ENCODE peak calls at places on chromosomes 12 and 14, in four cellular contexts. Q, Z, H and M are unnamed samples.

GRCh38 chr12:59452259-59452658 is 143.6 kb upstream of the SLC16A7 start:
- DNase-seq in H (no peak), Z (peak), Q (peak), M (no peak)

GRCh38 chr12:15716566-15716965 is 72.6 kb downstream of the EPS8 start:
- DNase-seq in Q (peak), H (no peak), Z (no peak), M (no peak)

GRCh38 chr12:118641249-118641648 is 264.9 kb downstream of the SUDS3 start:
- DNase-seq in H (no peak), Q (no peak), Z (no peak), M (no peak)

GRCh38 chr12:47808049-47808448 is 11.7 kb downstream of the HDAC7 start:
- DNase-seq in Q (no peak), Z (no peak), H (peak), M (no peak)

GRCh38 chr14:71228711-71229110 is 321.5 kb downstream of the PCNX1 start:
- DNase-seq in H (no peak), Z (peak), Q (no peak), M (no peak)

GRCh38 chr12:128387811-128388422 is 120.9 kb downstream of the TMEM132C start:
- DNase-seq in Z (no peak), Q (no peak), H (no peak), M (no peak)

GRCh38 chr12:132866251-132866828 is 21.1 kb downstream of the CHFR start:
- DNase-seq in H (no peak), Q (peak), Z (peak), M (no peak)

GRCh38 chr14:72722201-72722785 is 171.6 kb downstream of the DPF3 start:
- DNase-seq in Z (no peak), Q (no peak), H (no peak), M (no peak)

GRCh38 chr14:42222924-42223471 is 616.3 kb downstream of the LRFN5 start:
- DNase-seq in H (no peak), Z (peak), Q (peak), M (peak)

GRCh38 chr12:76927170-76927784 is 48.5 kb upstream of the CSRP2 start:
- DNase-seq in Q (peak), H (no peak), Z (peak), M (no peak)

GRCh38 chr14:93318927-93319326 is 13.9 kb downstream of the BTBD7 start:
- DNase-seq in H (no peak), Z (no peak), Q (no peak), M (no peak)

GRCh38 chr12:32482226-32482625 is 82.9 kb downstream of the FGD4 start:
- DNase-seq in Q (no peak), H (no peak), Z (no peak), M (no peak)

GRCh38 chr12:111792155-111792876 is 25.6 kb downstream of the ALDH2 start:
- DNase-seq in Z (no peak), H (no peak), Q (peak), M (no peak)

GRCh38 chr14:53956427-53957201 is at the start of gene BMP4:
- DNase-seq in H (no peak), Z (no peak), Q (peak), M (peak)

GRCh38 chr14:71675902-71676291 is 256.3 kb upstream of the RGS6 start:
- DNase-seq in Q (no peak), Z (peak), H (no peak), M (no peak)

GRCh38 chr12:3271639-3272038 is 194.5 kb downstream of the TSPAN9 start:
- DNase-seq in H (no peak), Q (no peak), Z (no peak), M (no peak)

GRCh38 chr14:92447416-92448197 is 66.0 kb upstream of the RIN3 start:
- DNase-seq in H (no peak), Q (no peak), Z (no peak), M (no peak)

GRCh38 chr12:78035913-78036658 is 205.4 kb downstream of the NAV3 start:
- DNase-seq in Z (peak), H (no peak), Q (peak), M (no peak)

GRCh38 chr12:120394483-120395367 is 25.8 kb upstream of the MSI1 start:
- DNase-seq in H (no peak), Q (no peak), Z (peak), M (no peak)

GRCh38 chr12:6559500-6559899 is 3.7 kb upstream of the IFFO1 start:
- DNase-seq in Z (no peak), Q (no peak), H (no peak), M (no peak)

GRCh38 chr12:122126713-122127597 is 47.1 kb downstream of the IL31 start:
- DNase-seq in H (no peak), Q (no peak), Z (no peak), M (no peak)

GRCh38 chr12:96248532-96248931 is 54.4 kb downstream of the ELK3 start:
- DNase-seq in Q (no peak), H (no peak), Z (no peak), M (no peak)

GRCh38 chr14:71855399-71856036 is 76.7 kb upstream of the RGS6 start:
- DNase-seq in Q (peak), Z (peak), H (peak), M (peak)

GRCh38 chr14:38481939-38482678 is 226.2 kb upstream of the CLEC14A start:
- DNase-seq in Z (no peak), H (no peak), Q (peak), M (peak)

GRCh38 chr14:102316746-102317563 is 2.6 kb upstream of the ZNF839 start:
- DNase-seq in Z (peak), H (peak), Q (peak), M (peak)

GRCh38 chr12:104526320-104526719 is 69.6 kb downstream of the CHST11 start:
- DNase-seq in H (no peak), Z (no peak), Q (no peak), M (no peak)

GRCh38 chr12:110846615-110847566 is at the start of gene CCDC63:
- DNase-seq in H (no peak), Q (peak), Z (no peak), M (peak)

GRCh38 chr14:91363776-91364523 is 53.7 kb downstream of the CCDC88C start:
- DNase-seq in Q (no peak), Z (no peak), H (no peak), M (no peak)

GRCh38 chr14:34794217-34794616 is 79.8 kb upstream of the CFL2 start:
- DNase-seq in H (no peak), Z (no peak), Q (no peak), M (no peak)

GRCh38 chr14:77603654-77604270 is 12.7 kb downstream of the SPTLC2 start:
- DNase-seq in Q (peak), H (no peak), Z (no peak), M (no peak)

GRCh38 chr14:106277503-106277902 is 751.1 kb downstream of the TMEM121 start:
- DNase-seq in Q (no peak), Z (no peak), H (no peak), M (no peak)

GRCh38 chr12:75208851-75209781 is 523 bp downstream of the KCNC2 start:
- DNase-seq in Z (peak), Q (peak), H (no peak), M (peak)

GRCh38 chr12:131242741-131243496 is 289.2 kb downstream of the ADGRD1 start:
- DNase-seq in Q (no peak), H (no peak), Z (no peak), M (no peak)

GRCh38 chr12:82896979-82897378 is 210.3 kb downstream of the TMTC2 start:
- DNase-seq in Q (no peak), Z (peak), H (no peak), M (peak)
- TF ChIP-seq CTCF in Q (no peak), Z (peak), H (no peak), M (no peak)

GRCh38 chr12:57069522-57069921 is 9.1 kb downstream of the NEMP1 start:
- DNase-seq in Z (peak), Q (peak), H (peak), M (peak)
- TF ChIP-seq CTCF in Z (peak), Q (peak), H (peak), M (peak)

GRCh38 chr14:33636715-33637114 is 314.2 kb downstream of the EGLN3 start:
- DNase-seq in H (no peak), Z (no peak), Q (no peak), M (no peak)

GRCh38 chr14:33629721-33630287 is 321.1 kb downstream of the EGLN3 start:
- DNase-seq in Q (no peak), H (no peak), Z (no peak), M (no peak)

GRCh38 chr14:33634631-33635030 is 316.2 kb downstream of the EGLN3 start:
- DNase-seq in H (no peak), Q (no peak), Z (peak), M (no peak)

GRCh38 chr14:33631021-33631420 is 319.9 kb downstream of the EGLN3 start:
- DNase-seq in H (no peak), Z (no peak), Q (no peak), M (no peak)
- TF ChIP-seq CTCF in H (no peak), Z (no peak), Q (no peak), M (no peak)

GRCh38 chr12:115571446-115571845 is 706.0 kb downstream of the MED13L start:
- DNase-seq in H (no peak), Z (no peak), Q (no peak), M (no peak)
- TF ChIP-seq CTCF in H (no peak), Z (no peak), Q (no peak), M (no peak)

DNA sequence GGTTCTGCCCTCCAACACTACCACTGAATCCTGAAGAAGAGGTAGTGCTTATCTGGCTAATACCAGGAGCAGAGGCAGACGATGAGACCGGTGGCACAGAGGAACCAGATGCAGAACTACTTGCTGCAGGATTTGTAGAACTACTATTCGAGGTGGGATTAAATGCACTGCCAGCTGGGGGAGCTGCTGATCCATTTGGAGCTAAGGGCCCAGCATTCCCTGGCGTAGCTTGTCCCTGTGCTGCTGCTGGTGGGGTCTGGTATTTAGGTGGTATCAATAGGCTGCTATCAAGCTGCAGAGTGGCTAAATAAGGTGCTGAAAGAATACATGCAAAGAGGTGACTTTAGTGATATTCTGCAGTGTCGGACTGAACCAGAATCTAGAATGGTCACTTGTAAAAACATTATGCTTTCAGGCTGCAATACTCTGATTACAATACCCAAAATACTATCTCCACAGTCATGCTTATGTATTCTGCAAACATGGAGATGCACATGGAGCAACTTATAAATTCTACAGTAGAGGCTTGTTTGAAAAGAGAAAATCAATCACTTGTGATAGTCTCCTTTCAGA is 294.2 kb downstream of the MED13L start:
- DNase-seq in H (no peak), Z (no peak), Q (no peak), M (no peak)
- TF ChIP-seq CTCF in H (no peak), Z (peak), Q (peak), M (peak)

GRCh38 chr12:51520576-51521325 is 70.3 kb upstream of the SCN8A start:
- DNase-seq in H (no peak), Q (no peak), Z (no peak), M (no peak)
- TF ChIP-seq CTCF in H (no peak), Q (no peak), Z (no peak), M (no peak)